ENCODE peak calls at places on chromosomes 7 and 10, in ten cellular contexts. R, T, S, K, P, O, Y, H, J and Q are unnamed samples.

GRCh38 chr7:84841809-84842208 is 345.0 kb downstream of the SEMA3D start:
- DNase-seq in H (no peak), O (no peak), P (no peak), R (peak), T (no peak), K (no peak), S (no peak), Y (no peak), J (peak), Q (no peak)

GRCh38 chr10:114389429-114389828 is 14.9 kb downstream of the AFAP1L2 start:
- DNase-seq in O (no peak), K (peak), T (no peak), H (no peak), Y (peak), S (no peak), R (peak), J (peak), P (no peak), Q (no peak)

GRCh38 chr10:92544296-92544695 is 29.6 kb downstream of the IDE start:
- DNase-seq in O (no peak), S (no peak), T (no peak), H (peak), J (peak), Y (no peak), K (peak), P (no peak), R (peak), Q (no peak)

GRCh38 chr10:69209787-69210480 is 10.2 kb upstream of the HKDC1 start:
- DNase-seq in R (no peak), K (no peak), Y (no peak), T (no peak), O (no peak), J (no peak), P (no peak), H (no peak), S (no peak), Q (no peak)

GRCh38 chr7:131521651-131522163 is 34.7 kb downstream of the PODXL start:
- DNase-seq in P (no peak), K (peak), H (no peak), Y (peak), O (no peak), J (no peak), S (no peak), T (peak), R (no peak), Q (no peak)

GRCh38 chr7:140983802-140984201 is 30.9 kb downstream of the MRPS33 start:
- DNase-seq in K (no peak), S (no peak), T (no peak), P (no peak), O (no peak), H (no peak), J (peak), R (no peak), Y (no peak), Q (no peak)

GRCh38 chr10:60446855-60447254 is 57.2 kb upstream of the ANK3 start:
- DNase-seq in S (no peak), J (no peak), O (no peak), R (peak), Y (no peak), H (no peak), T (no peak), K (peak), P (no peak), Q (no peak)

GRCh38 chr10:59678884-59679301 is 30.8 kb downstream of the SLC16A9 start:
- DNase-seq in H (no peak), K (peak), T (no peak), O (no peak), P (no peak), R (peak), J (no peak), S (no peak), Y (peak), Q (no peak)

GRCh38 chr10:76202777-76203176 is 771.4 kb downstream of the LRMDA start:
- DNase-seq in S (no peak), J (peak), Y (no peak), R (peak), H (no peak), P (peak), K (no peak), O (no peak), T (no peak), Q (no peak)

GRCh38 chr10:123809632-123810031 is 82.0 kb downstream of the CPXM2 start:
- DNase-seq in S (no peak), R (no peak), Y (no peak), K (no peak), O (no peak), T (no peak), H (no peak), J (no peak), P (no peak), Q (no peak)

GRCh38 chr7:106813705-106814305 is 51.3 kb upstream of the PIK3CG start:
- DNase-seq in S (no peak), R (peak), K (no peak), J (no peak), T (no peak), Y (no peak), P (no peak), O (no peak), H (no peak), Q (no peak)

GRCh38 chr7:106814887-106815286 is 50.2 kb upstream of the PIK3CG start:
- DNase-seq in K (no peak), R (no peak), J (no peak), Y (no peak), P (no peak), O (no peak), T (no peak), H (no peak), S (no peak), Q (no peak)

GRCh38 chr7:106818736-106819135 is 46.3 kb upstream of the PIK3CG start:
- DNase-seq in J (no peak), Y (no peak), R (no peak), S (no peak), T (no peak), H (no peak), K (no peak), O (no peak), P (no peak), Q (no peak)

GRCh38 chr7:106819546-106819945 is 45.5 kb upstream of the PIK3CG start:
- DNase-seq in H (no peak), P (no peak), R (no peak), K (no peak), J (no peak), T (no peak), S (no peak), O (no peak), Y (no peak), Q (no peak)

GRCh38 chr7:106817098-106817497 is 48.0 kb upstream of the PIK3CG start:
- DNase-seq in K (no peak), T (no peak), P (no peak), J (no peak), H (no peak), R (no peak), S (no peak), O (no peak), Y (no peak), Q (no peak)
- TF ChIP-seq CTCF in K (no peak), T (no peak), P (no peak), J (no peak), H (no peak), R (no peak), S (no peak), O (no peak), Y (no peak), Q (no peak)

DNA sequence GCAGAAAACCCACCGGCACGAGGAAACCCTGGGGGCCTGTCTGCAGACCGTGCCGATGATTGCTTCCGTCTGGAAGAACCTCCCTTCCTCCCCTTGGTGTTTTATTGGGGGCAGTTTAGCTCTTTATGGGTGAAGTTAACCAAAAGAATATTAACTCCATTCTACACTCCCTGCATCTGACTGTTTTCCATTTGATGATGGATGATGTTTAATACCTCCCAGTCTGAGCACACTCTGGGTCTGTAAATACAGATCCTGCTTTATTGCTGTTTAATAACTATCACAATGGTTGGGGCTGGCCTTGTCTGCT is 185.5 kb downstream of the MAD1L1 start:
- DNase-seq in J (no peak), P (no peak), Y (no peak), T (no peak), O (no peak), H (no peak), S (no peak), K (no peak), R (no peak), Q (no peak)
- TF ChIP-seq CTCF in J (no peak), P (no peak), Y (no peak), T (no peak), O (no peak), H (no peak), S (no peak), K (no peak), R (no peak), Q (no peak)

GRCh38 chr10:102347236-102347828 is 48.2 kb upstream of the NFKB2 start:
- DNase-seq in P (no peak), O (peak), S (peak), J (peak), Y (no peak), T (peak), R (peak), K (peak), H (peak), Q (peak)
- TF ChIP-seq CTCF in P (peak), O (peak), S (peak), J (peak), Y (no peak), T (peak), R (peak), K (peak), H (peak), Q (no peak)

GRCh38 chr10:119030421-119031250 is 1.1 kb downstream of the NANOS1 start:
- DNase-seq in H (peak), K (peak), T (peak), J (peak), R (peak), Y (no peak), S (peak), O (peak), P (no peak), Q (peak)
- TF ChIP-seq CTCF in H (no peak), K (no peak), T (no peak), J (no peak), R (no peak), Y (no peak), S (no peak), O (no peak), P (no peak), Q (no peak)

GRCh38 chr7:48016641-48017040 is 12.3 kb downstream of the SUN3 start:
- DNase-seq in T (no peak), H (no peak), J (no peak), R (no peak), O (no peak), S (no peak), Y (no peak), K (no peak), P (no peak), Q (no peak)

GRCh38 chr7:48009257-48009656 is 19.6 kb downstream of the SUN3 start:
- DNase-seq in R (no peak), S (no peak), H (no peak), P (no peak), K (no peak), J (no peak), O (no peak), Y (no peak), T (no peak), Q (no peak)

GRCh38 chr7:48009954-48010353 is 19.0 kb downstream of the SUN3 start:
- DNase-seq in Y (no peak), K (no peak), O (no peak), T (no peak), P (no peak), J (no peak), S (no peak), R (no peak), H (no peak), Q (no peak)

GRCh38 chr7:48011323-48011722 is 17.6 kb downstream of the SUN3 start:
- DNase-seq in Y (no peak), O (no peak), R (no peak), H (no peak), J (no peak), P (no peak), K (no peak), S (no peak), T (no peak), Q (no peak)

DNA sequence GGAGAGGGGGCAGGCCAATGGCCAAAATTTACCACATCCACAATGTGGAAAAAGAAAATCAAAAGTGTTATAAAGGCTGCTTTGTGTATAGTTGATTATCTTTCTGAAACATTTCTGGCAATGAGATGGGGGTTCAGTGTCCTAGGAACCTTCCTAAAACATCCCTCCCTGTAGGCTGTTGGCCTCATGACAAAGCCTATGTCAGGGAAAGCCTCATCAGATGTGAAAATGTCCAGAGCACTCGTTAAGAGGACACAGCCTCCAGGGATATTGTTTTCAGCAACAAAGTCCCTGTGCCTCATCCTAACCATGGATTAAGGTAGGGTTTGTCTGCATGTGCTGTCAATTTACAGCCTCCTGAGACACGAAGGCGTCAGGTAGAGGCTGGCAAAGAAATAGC is 17.0 kb downstream of the SUN3 start:
- DNase-seq in P (no peak), T (no peak), R (no peak), S (no peak), O (no peak), H (no peak), K (no peak), Y (no peak), J (no peak), Q (no peak)
- TF ChIP-seq CTCF in P (no peak), T (no peak), R (no peak), S (no peak), O (no peak), H (no peak), K (no peak), Y (no peak), J (no peak), Q (no peak)

DNA sequence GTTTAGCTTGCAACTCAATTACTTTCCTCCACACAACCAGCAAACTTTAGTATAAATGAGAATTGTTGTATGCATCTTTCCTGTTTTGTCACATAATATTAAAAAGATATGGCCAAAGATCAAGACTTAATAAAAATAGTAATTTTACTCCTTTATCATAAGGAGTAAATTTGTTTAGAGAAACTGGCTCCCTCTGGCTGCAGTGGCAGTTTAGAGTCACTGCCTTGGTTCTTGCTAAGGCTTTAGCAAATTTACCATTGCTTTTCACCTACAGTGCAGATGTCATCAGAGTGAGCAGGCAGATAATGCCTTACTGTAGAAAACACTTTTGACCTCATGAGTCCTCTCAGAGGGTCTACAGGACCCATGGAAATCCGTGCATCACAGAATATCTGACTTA is 2.6 kb downstream of the PRPF18 start:
- DNase-seq in P (no peak), T (no peak), S (no peak), Y (no peak), R (no peak), O (no peak), J (peak), K (no peak), H (no peak), Q (no peak)
- TF ChIP-seq CTCF in P (no peak), T (no peak), S (peak), Y (no peak), R (no peak), O (no peak), J (peak), K (no peak), H (no peak), Q (no peak)

GRCh38 chr10:22617516-22617915 is 96.9 kb downstream of the PIP4K2A start:
- DNase-seq in S (peak), K (no peak), Y (no peak), J (no peak), R (no peak), P (no peak), T (no peak), O (no peak), H (no peak), Q (no peak)
- TF ChIP-seq CTCF in S (peak), K (no peak), Y (no peak), J (peak), R (no peak), P (no peak), T (no peak), O (no peak), H (no peak), Q (no peak)

DNA sequence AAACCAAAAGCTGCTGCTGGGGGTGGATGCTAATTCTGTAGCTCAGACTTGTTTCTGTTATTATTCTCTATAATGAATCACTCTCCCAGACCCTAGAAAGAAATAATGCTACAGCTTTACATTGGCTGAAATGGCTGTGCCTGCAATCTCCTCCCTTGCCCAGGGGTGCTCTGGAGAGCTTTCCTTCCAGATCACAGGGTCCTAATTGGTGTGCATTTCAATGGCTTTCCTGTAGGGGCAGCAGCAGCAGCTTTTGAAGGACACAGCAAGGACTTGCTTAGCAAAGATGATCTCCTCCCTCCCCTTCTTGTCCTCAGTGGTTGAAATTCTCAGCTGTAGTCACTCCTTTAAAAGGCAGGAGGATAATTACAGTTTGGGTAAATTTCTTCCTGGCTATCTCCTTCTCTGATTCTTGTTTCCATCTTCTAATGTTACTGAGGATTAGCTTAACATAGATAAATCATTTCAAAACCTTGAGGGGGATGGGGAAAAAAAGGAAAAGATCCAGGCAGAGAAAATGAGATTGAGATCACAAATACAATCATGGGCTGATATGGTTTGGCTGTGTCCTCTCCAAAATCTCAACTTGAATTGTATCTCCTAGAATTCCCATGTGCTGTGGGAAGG is 120.2 kb upstream of the CTTNBP2 start:
- DNase-seq in P (no peak), O (peak), T (no peak), Y (peak), R (peak), K (no peak), H (peak), S (peak), J (peak), Q (peak)
- TF ChIP-seq CTCF in P (peak), O (peak), T (peak), Y (no peak), R (peak), K (peak), H (peak), S (peak), J (peak), Q (peak)